ENCODE peak calls at places on chromosomes 12 and 14, in seven cellular contexts. S is GM12878, F is gastrocnemius medialis, P is left ventricle myocardium inferior, U is IMR-90, I is lung, V is heart right ventricle. A is an unnamed sample. For H3K36me3 and H3K9me3, the result is how much of the 10 kb centered on the place peaks cover.

GRCh38 chr14:23352506-23353432 is at the start of gene SLC22A17:
- DNase-seq in U (peak), I (peak), F (no peak), P (peak), V (peak), S (no peak), A (peak)

GRCh38 chr12:68189766-68190700 is 30.5 kb upstream of the IFNG start:
- DNase-seq in U (peak), F (no peak), I (no peak), S (no peak), V (no peak), P (no peak), A (no peak)

GRCh38 chr12:91109148-91109564 is 2.1 kb downstream of the LUM start:
- DNase-seq in S (peak), P (peak), F (peak), U (peak), V (peak), I (peak), A (peak)

GRCh38 chr12:122023339-122024131 is 1.9 kb downstream of the BCL7A start:
- DNase-seq in P (peak), S (no peak), F (peak), U (peak), I (peak), V (peak), A (peak)

GRCh38 chr14:60622920-60623263 is 26.4 kb downstream of the SIX1 start:
- DNase-seq in P (no peak), I (no peak), F (no peak), S (no peak), U (peak), V (no peak), A (no peak)

GRCh38 chr12:8953773-8954402 is 4.4 kb upstream of the M6PR start:
- DNase-seq in V (peak), I (no peak), P (no peak), F (no peak), U (no peak), S (no peak), A (no peak)

GRCh38 chr14:93725993-93726392 is 62.3 kb downstream of the PRIMA1 start:
- DNase-seq in F (no peak), I (no peak), U (no peak), S (no peak), V (no peak), P (no peak), A (no peak)

GRCh38 chr12:20370001-20370381 is 1.7 kb downstream of the PDE3A start:
- DNase-seq in V (no peak), P (peak), S (no peak), I (no peak), F (peak), U (no peak), A (no peak)

GRCh38 chr14:77126074-77126325 is 15.6 kb downstream of the ZDHHC22 start:
- DNase-seq in F (no peak), U (no peak), I (no peak), P (no peak), V (no peak), S (no peak), A (no peak)

GRCh38 chr14:34075826-34076225 is 125.0 kb upstream of the EGLN3 start:
- DNase-seq in S (no peak), P (no peak), I (no peak), V (no peak), F (no peak), U (no peak), A (no peak)

DNA sequence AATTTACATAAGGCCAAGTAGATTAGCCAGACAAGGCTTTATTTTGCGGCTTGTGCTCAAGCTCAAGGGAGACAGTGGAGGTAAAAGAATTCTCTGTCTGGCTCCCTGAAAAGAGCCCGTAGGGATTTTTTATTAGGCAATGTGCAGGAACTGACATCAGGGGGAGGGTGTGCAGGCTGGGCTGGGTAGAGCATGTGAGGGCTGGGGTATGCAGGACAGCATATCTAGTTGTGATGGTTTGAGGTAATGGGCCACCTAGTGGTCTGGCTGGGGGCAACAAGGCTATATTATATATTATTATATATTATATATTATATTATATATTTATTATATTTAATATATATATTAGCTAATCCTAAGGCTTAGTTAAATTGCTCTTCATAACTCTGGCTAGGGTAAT is 102.1 kb downstream of the TMEM117 start:
- DNase-seq in F (no peak), U (peak), V (no peak), I (no peak), S (no peak), P (no peak), A (peak)
- TF ChIP-seq CTCF in F (no peak), U (peak), V (no peak), I (no peak), S (peak), P (no peak), A (peak)

DNA sequence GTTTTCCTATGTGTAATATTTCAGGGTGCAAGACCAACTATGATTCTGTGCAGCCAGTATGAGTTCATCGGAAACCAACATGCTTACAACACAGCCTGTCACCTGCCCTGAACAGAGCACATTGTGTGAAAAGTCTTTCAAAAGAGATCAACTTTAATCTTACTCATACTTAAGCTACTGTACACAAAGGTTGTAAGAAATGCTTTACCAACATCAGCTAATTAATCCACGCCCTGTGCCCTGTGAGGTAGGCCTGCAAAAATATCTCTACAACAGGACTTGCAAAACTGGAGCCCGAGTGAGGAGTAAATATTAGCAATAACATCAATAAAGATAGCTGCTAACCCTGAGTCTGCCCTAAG is 15.1 kb downstream of the APPL2 start:
- DNase-seq in I (no peak), F (no peak), V (no peak), S (no peak), P (no peak), U (no peak), A (no peak)
- H3K36me3 ChIP-seq in I (under half), F (under half), V (under half), S (under half), P (under half), U (under half), A (under half)

GRCh38 chr12:34399631-34400422 is 377.5 kb downstream of the ALG10 start:
- DNase-seq in I (peak), F (peak), P (peak), S (no peak), U (no peak), V (peak), A (peak)
- H3K9me3 ChIP-seq in I (half or more), F (under half), P (half or more), S (under half), U (half or more), V (under half), A (under half)

DNA sequence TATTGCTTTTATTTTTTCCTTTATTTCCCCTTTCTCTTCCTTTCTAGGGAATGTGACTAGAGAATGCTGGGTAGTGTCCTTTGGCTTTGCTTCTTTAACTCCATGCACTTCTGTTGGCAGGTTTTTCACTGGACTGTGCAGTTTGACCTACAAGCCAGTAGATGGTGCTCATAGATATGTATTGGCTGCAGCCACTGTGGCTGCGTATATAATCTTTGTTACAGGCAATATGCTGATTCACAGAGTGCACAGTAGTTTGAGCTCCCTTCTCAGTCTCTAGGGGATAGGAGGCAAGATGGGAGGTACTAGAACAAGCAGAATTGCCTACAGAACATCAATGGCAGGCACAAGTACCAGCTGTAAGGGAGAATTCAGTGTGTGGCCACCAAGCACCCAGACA is 503.5 kb downstream of the LRFN5 start:
- DNase-seq in V (no peak), S (no peak), I (no peak), U (peak), P (no peak), F (no peak), A (no peak)
- TF ChIP-seq CTCF in V (no peak), S (peak), I (no peak), U (peak), P (no peak), F (no peak), A (peak)

DNA sequence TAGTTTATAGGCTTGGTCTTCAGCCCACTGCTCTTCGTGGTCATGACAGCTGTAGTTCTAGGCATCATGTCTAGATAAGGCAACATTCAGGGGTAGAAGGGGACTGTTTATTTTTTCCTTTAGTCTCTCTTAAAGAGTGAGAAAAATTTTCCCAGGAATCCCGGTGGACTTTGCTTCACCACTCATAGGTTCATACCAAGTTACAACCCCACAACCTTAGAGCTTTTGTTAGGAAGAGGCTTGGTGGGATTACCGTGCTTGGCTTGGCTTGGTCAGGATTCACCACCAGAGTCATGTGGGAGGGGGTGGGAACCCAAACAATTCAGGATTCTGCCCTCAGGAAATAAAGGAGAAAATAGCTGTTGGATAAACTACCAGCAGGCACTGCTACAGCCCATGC is 26.1 kb upstream of the PAPLN start:
- DNase-seq in F (no peak), S (no peak), P (no peak), U (no peak), V (no peak), I (no peak), A (no peak)
- H3K36me3 ChIP-seq in F (under half), S (under half), P (half or more), U (under half), V (half or more), I (under half), A (under half)